ENCODE peak calls at places on chromosomes 5 and 9, in seven cellular contexts. H is T-cell; T is HFF-Myc; V is activated CD4-positive, alpha-beta T cell treated with anti-CD3 and anti-CD28 coated beads for 1 hour; R is nephron progenitor cell; G is NAMALWA; F is ovary. X is an unnamed sample.

GRCh38 chr9:72315089-72315509 is 49.9 kb downstream of the ZFAND5 start:
- DNase-seq in H (no peak), F (peak; percentile 83), R (peak; percentile 10), G (no peak), V (no peak), T (peak; percentile 31), X (peak; percentile 84)

GRCh38 chr5:122401991-122402710 is 90.1 kb downstream of the SNCAIP start:
- DNase-seq in H (no peak), G (no peak), T (no peak), R (no peak), F (no peak), V (no peak), X (no peak)

GRCh38 chr9:115668506-115668905 is 485.1 kb upstream of the PAPPA start:
- DNase-seq in G (no peak), F (no peak), R (no peak), V (no peak), H (no peak), T (no peak), X (no peak)

GRCh38 chr5:72353046-72353445 is 32.9 kb downstream of the PTCD2 start:
- DNase-seq in V (no peak), G (no peak), H (no peak), T (no peak), F (no peak), R (no peak), X (no peak)

GRCh38 chr9:123548749-123549545 is 192.9 kb downstream of the CRB2 start:
- DNase-seq in V (no peak), T (no peak), R (no peak), H (no peak), F (no peak), G (no peak), X (no peak)

GRCh38 chr9:127899200-127899943 is at the start of gene ST6GALNAC6:
- DNase-seq in V (peak; percentile 53), T (no peak), G (peak; percentile 83), H (peak; percentile 42), R (peak; percentile 81), F (peak; percentile 84), X (peak; percentile 88)

GRCh38 chr9:86827893-86828292 is 119.4 kb downstream of the GAS1 start:
- DNase-seq in V (no peak), F (no peak), R (no peak), G (no peak), H (no peak), T (no peak), X (no peak)

GRCh38 chr9:95507456-95508241 is 9.1 kb downstream of the PTCH1 start:
- DNase-seq in R (peak; percentile 42), F (peak; percentile 57), H (peak; percentile 33), T (no peak), V (no peak), G (peak; percentile 70), X (peak; percentile 80)

GRCh38 chr5:78985407-78986223 is 505 bp upstream of the ARSB start:
- DNase-seq in R (peak; percentile 12), H (peak; percentile 12), G (peak; percentile 76), T (no peak), F (peak; percentile 64), V (peak; percentile 14), X (peak; percentile 70)

GRCh38 chr9:137593176-137593575 is 2.9 kb upstream of the ZMYND19 start:
- DNase-seq in F (no peak), H (no peak), R (no peak), G (no peak), T (no peak), V (no peak), X (no peak)

GRCh38 chr9:92807757-92808725 is 43.4 kb upstream of the BICD2 start:
- DNase-seq in V (no peak), H (no peak), F (no peak), T (no peak), G (no peak), R (peak; percentile 38), X (no peak)

GRCh38 chr5:54344653-54345052 is 34.3 kb upstream of the ARL15 start:
- DNase-seq in V (no peak), T (no peak), F (no peak), G (no peak), R (no peak), H (no peak), X (no peak)

GRCh38 chr9:33239922-33240321 is at the start of gene SPINK4:
- DNase-seq in V (no peak), R (no peak), F (no peak), G (no peak), H (no peak), T (no peak), X (no peak)